ENCODE peak calls at places on chromosomes 4 and X, in four cellular contexts. J, I, P and G are unnamed samples.

GRCh38 chrX:18351774-18352173 is 2.7 kb downstream of the SCML2 start:
- DNase-seq in I (no peak), J (no peak), P (no peak), G (no peak)

GRCh38 chr4:183078634-183079033 is 20.4 kb upstream of the WWC2 start:
- DNase-seq in I (no peak), P (no peak), J (no peak), G (no peak)

GRCh38 chrX:150495496-150495895 is 72.9 kb upstream of the MTM1 start:
- DNase-seq in I (no peak), J (no peak), P (no peak), G (no peak)

GRCh38 chr4:113732-114131 is 10.6 kb upstream of the ZNF718 start:
- DNase-seq in J (no peak), I (no peak), P (no peak), G (no peak)

GRCh38 chr4:73707918-73708577 is 32.3 kb upstream of the CXCL8 start:
- DNase-seq in P (peak), I (no peak), J (peak), G (peak)

GRCh38 chr4:25925486-25926201 is 11.6 kb downstream of the SMIM20 start:
- DNase-seq in J (peak), I (no peak), P (peak), G (peak)

GRCh38 chr4:120130786-120131185 is 64.1 kb upstream of the MAD2L1 start:
- DNase-seq in J (no peak), I (no peak), P (no peak), G (no peak)

GRCh38 chrX:13658602-13659001 is 5.7 kb downstream of the TCEANC start:
- DNase-seq in J (peak), P (peak), I (no peak), G (peak)

GRCh38 chr4:122612540-122612939 is 8.3 kb downstream of the IL21 start:
- DNase-seq in I (no peak), P (peak), J (no peak), G (peak)

GRCh38 chr4:169080970-169081369 is 70.9 kb upstream of the CBR4 start:
- DNase-seq in J (no peak), P (no peak), I (no peak), G (peak)

DNA sequence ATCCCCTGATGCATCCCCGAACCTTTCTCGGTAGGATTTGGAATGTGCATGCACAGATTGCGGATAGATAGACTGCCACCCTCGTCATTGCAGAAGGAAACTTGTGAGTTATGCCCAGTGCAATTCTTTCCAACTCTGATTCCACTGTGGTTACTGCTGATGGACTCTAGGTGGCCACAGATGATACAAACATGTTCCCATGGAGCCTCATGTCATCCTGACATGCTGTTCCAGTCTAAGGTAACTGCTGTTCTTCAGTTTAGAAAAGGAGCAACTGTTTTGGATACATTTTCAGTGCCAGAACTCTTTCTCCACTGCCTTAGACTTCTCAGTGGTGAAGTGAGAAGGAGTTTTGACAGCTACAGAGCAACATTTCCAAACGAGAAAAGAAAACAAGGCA is 9.0 kb upstream of the VCX3B start:
- DNase-seq in J (no peak), I (no peak), P (no peak), G (no peak)
- TF ChIP-seq ELK1 in J (no peak), I (no peak), P (no peak), G (no peak)

DNA sequence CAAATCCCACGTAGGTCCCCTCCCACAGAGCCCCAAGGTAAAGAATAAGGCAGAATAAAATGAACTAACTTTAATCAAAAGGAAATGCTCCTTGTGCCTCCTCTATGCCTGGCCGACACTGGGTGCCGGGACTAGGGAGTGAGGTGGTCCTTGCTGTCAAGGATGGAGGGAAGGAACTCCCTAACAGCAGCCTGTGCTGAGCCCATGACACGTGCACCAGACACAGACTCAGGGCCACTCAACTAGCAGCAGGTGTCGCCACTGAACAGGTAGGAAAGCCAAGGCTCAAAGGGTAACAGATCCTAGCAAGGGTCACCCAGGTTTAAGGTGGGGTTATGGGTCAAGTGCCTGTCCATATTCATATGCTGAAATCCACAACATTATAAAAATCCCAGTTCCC is 29.2 kb downstream of the MSX1 start:
- DNase-seq in J (no peak), I (no peak), P (no peak), G (no peak)
- TF ChIP-seq ELK1 in J (no peak), I (no peak), P (no peak), G (no peak)

DNA sequence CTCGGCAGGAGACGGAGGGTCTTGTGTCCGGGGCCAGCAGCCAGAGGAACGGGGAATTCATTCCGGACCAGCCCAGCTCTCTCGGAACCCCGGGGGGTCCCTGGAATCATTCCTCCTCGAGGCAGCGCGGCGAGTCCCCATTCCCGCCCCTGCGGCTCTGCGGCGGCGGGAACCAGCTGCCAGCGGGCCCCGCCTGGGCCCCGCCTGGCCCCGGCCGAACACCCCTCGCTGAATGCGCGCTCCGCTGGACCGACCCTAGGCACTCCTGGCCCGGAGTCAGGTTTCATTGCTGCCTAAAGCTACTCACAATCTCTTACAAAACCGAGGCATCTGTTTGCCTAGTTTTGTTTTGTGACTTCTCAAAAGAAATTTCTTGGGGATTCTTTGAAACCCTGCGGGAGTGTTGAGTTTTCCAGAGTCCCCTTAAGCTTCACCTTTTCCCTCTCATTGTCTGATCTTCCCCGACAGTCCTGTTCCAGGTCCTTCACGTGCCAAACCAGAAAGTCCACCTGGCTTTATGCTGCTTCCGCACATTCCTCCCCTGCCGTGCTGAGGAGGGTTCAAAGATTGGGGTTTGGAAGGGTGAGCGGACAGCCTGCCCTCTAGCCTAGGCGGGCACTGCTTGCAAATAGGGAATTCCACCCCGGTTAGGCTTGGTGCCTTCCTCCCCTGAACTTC is 767 bp downstream of the ARHGAP10 start:
- DNase-seq in I (no peak), P (peak), J (no peak), G (peak)
- TF ChIP-seq ELK1 in I (no peak), P (no peak), J (no peak), G (no peak)

DNA sequence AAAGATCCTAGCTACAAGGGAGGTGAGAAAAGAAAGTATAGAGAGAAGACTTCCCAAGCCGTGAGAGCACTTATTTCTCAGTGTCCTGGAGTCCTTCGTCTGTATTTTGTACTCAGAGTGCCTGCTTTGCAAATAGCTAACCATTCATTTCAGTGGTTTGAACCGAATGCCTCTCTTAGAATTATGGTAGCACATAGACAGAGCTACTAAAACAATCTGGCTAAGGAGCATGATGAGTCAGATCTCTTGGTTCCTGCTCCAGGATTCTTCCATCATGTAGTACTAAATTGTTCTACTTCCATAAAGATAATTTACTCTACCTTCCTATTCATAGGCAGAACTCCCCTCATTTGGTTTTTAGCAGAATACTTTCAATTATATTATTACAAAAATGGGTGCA is 946.6 kb downstream of the STIM2 start:
- DNase-seq in I (no peak), P (no peak), J (no peak), G (peak)
- TF ChIP-seq ELK1 in I (no peak), P (no peak), J (no peak), G (no peak)